ENCODE peak calls at places on chromosomes 1 and 21, in nine cellular contexts. S is CD4-positive, alpha-beta memory T cell; C is Caco-2; N is MG63; Y is K562; Q is cardiac fibroblast; A is CD4-positive, CD25-positive, alpha-beta regulatory T cell; M is small intestine; U is CD8-positive, alpha-beta T cell. J is an unnamed sample.
A peak's percentile ranks its signal among the peaks of the same experiment; 100 is the strongest.

GRCh38 chr1:226939439-226940028 is 560 bp upstream of the COQ8A start:
- DNase-seq in S (no peak), C (no peak), N (peak; percentile 70), Y (peak; percentile 69), Q (no peak), A (no peak), M (no peak), U (peak; percentile 71), J (peak; percentile 16)

GRCh38 chr1:147504801-147505303 is 36.4 kb upstream of the BCL9 start:
- DNase-seq in S (no peak), C (peak; percentile 56), N (peak; percentile 91), Y (peak; percentile 50), Q (peak; percentile 21), A (no peak), M (no peak), U (no peak), J (peak; percentile 74)

GRCh38 chr1:112251766-112252506 is 144.1 kb upstream of the CTTNBP2NL start:
- DNase-seq in S (no peak), C (no peak), N (peak; percentile 91), Y (no peak), Q (peak; percentile 74), A (no peak), M (no peak), U (no peak), J (no peak)

GRCh38 chr1:40575336-40575735 is 43.9 kb downstream of the ZNF684 start:
- DNase-seq in S (no peak), C (no peak), N (peak; percentile 34), Y (no peak), Q (no peak), A (no peak), M (no peak), U (no peak), J (no peak)

GRCh38 chr1:163195728-163196448 is 6.8 kb downstream of the RGS5 start:
- DNase-seq in S (no peak), C (peak; percentile 36), N (no peak), Y (no peak), Q (peak; percentile 70), A (no peak), M (peak; percentile 43), U (no peak), J (no peak)

GRCh38 chr1:19650416-19651140 is 6.5 kb downstream of the NBL1 start:
- DNase-seq in S (no peak), C (no peak), N (no peak), Y (peak; percentile 49), Q (peak; percentile 35), A (no peak), M (no peak), U (no peak), J (no peak)

GRCh38 chr1:70319750-70320149 is 34.8 kb downstream of the ANKRD13C start:
- DNase-seq in S (no peak), C (no peak), N (no peak), Y (no peak), Q (peak; percentile 8), A (no peak), M (no peak), U (no peak), J (no peak)

GRCh38 chr1:111660204-111661150 is 40.9 kb downstream of the RAP1A start:
- DNase-seq in S (no peak), C (no peak), N (peak; percentile 25), Y (peak; percentile 69), Q (peak; percentile 52), A (peak; percentile 54), M (peak; percentile 63), U (no peak), J (no peak)

GRCh38 chr1:94863297-94863911 is 43.2 kb downstream of the SLC44A3 start:
- DNase-seq in S (no peak), C (no peak), N (peak; percentile 9), Y (no peak), Q (peak; percentile 92), A (no peak), M (no peak), U (no peak), J (no peak)

GRCh38 chr1:84402060-84402459 is 3.8 kb downstream of the DNASE2B start:
- DNase-seq in S (no peak), C (no peak), N (peak; percentile 22), Y (no peak), Q (no peak), A (no peak), M (no peak), U (no peak), J (no peak)

GRCh38 chr21:34204021-34204420 is 130.6 kb downstream of the MRPS6 start:
- DNase-seq in S (no peak), C (no peak), N (no peak), Y (no peak), Q (no peak), A (no peak), M (peak; percentile 32), U (no peak), J (no peak)

GRCh38 chr1:222769968-222770620 is 33.1 kb downstream of the FAM177B start:
- DNase-seq in S (no peak), C (no peak), N (peak; percentile 64), Y (no peak), Q (peak; percentile 31), A (no peak), M (no peak), U (no peak), J (no peak)

GRCh38 chr1:41534181-41535076 is 49.9 kb upstream of the EDN2 start:
- DNase-seq in S (no peak), C (no peak), N (no peak), Y (no peak), Q (no peak), A (no peak), M (no peak), U (no peak), J (no peak)

GRCh38 chr1:224873645-224874369 is 55.7 kb upstream of the DNAH14 start:
- DNase-seq in S (no peak), C (no peak), N (no peak), Y (no peak), Q (peak; percentile 54), A (no peak), M (peak; percentile 49), U (no peak), J (no peak)

GRCh38 chr1:226128487-226129075 is 58.0 kb downstream of the ACBD3 start:
- DNase-seq in S (no peak), C (peak; percentile 78), N (no peak), Y (no peak), Q (peak; percentile 68), A (no peak), M (no peak), U (no peak), J (no peak)

GRCh38 chr1:100734716-100735115 is 15.2 kb downstream of the VCAM1 start:
- DNase-seq in S (no peak), C (no peak), N (no peak), Y (no peak), Q (peak; percentile 81), A (no peak), M (no peak), U (no peak), J (no peak)

GRCh38 chr1:100736766-100737165 is 17.2 kb downstream of the VCAM1 start:
- DNase-seq in S (no peak), C (no peak), N (no peak), Y (no peak), Q (peak; percentile 56), A (no peak), M (no peak), U (no peak), J (no peak)

GRCh38 chr1:100735244-100735643 is 15.7 kb downstream of the VCAM1 start:
- DNase-seq in S (no peak), C (no peak), N (no peak), Y (no peak), Q (no peak), A (no peak), M (no peak), U (no peak), J (no peak)

GRCh38 chr1:100731758-100732157 is 12.2 kb downstream of the VCAM1 start:
- DNase-seq in S (no peak), C (no peak), N (no peak), Y (no peak), Q (no peak), A (no peak), M (no peak), U (no peak), J (no peak)

DNA sequence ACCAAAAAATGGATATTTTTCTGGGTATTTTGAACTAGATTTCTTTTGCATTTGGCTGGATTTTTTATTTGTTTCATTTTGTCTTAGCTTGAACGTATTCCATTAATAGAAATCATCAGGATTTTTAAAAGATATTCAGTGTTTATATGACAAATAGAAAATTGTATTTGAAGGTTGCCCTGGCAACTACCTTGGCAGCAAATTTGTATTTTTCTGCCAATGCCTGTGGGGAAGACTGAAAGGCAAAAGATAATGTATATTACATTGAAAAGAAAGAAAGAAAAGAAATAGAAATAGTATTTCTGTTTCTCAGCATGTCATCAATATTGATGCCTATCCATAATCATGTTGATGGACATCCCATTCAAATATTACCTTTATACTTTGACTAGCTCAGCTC is 16.8 kb downstream of the VCAM1 start:
- DNase-seq in S (no peak), C (no peak), N (peak; percentile 58), Y (no peak), Q (peak; percentile 85), A (no peak), M (no peak), U (no peak), J (no peak)
- H3K4me3 ChIP-seq in S (no peak overlapping the region), C (no peak overlapping the region), N (no peak overlapping the region), Y (no peak overlapping the region), Q (no peak overlapping the region), A (no peak overlapping the region), M (no peak overlapping the region), U (no peak overlapping the region), J (no peak overlapping the region)

DNA sequence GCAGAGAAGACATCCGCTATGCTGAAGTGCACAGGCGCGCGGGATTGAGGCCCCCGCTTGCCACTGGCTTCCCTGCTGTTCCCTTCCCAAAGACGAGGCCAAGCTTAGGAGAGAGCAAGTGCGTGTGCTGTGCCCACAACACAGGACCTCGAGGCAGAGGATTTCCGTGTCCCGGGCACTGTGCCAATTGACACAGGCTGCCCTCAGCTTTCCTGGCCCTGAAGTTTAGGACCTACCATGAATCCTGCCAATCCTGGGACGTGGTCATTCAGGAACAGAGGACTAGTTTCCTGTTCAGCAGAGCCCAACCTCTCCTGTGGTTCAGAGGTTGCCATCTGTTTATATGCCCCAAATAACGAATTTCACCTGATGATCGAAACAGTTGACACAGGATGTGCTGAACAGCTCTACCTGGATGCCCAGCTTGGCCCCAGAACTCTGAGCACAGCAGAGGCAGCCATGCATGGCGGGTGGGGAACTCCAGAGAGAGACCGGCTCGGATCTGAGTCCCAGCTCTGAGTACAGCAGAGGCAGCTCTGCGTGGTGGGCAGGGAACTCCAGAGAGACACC is 22.0 kb downstream of the SLC37A1 start:
- DNase-seq in S (no peak), C (no peak), N (no peak), Y (no peak), Q (no peak), A (no peak), M (peak; percentile 63), U (no peak), J (no peak)
- H3K4me3 ChIP-seq in S (no peak overlapping the region), C (no peak overlapping the region), N (no peak overlapping the region), Y (no peak overlapping the region), Q (no peak overlapping the region), A (no peak overlapping the region), M (no peak overlapping the region), U (no peak overlapping the region), J (no peak overlapping the region)

GRCh38 chr1:155166373-155167165 is 6.5 kb downstream of the KRTCAP2 start:
- DNase-seq in S (no peak), C (no peak), N (no peak), Y (peak; percentile 2), Q (peak; percentile 56), A (no peak), M (no peak), U (no peak), J (no peak)
- H3K4me3 ChIP-seq in S (no peak overlapping the region), C (no peak overlapping the region), N (no peak overlapping the region), Y (no peak overlapping the region), Q (no peak overlapping the region), A (no peak overlapping the region), M (no peak overlapping the region), U (no peak overlapping the region), J (peak overlapping the region; percentile 11)

GRCh38 chr1:78649628-78650027 is at the start of gene IFI44:
- DNase-seq in S (peak; percentile 77), C (no peak), N (peak; percentile 82), Y (no peak), Q (peak; percentile 92), A (peak; percentile 80), M (peak; percentile 92), U (peak; percentile 72), J (no peak)
- H3K4me3 ChIP-seq in S (peak within 1 kb of the TSS; percentile 68), C (no peak within 1 kb of the TSS), N (peak within 1 kb of the TSS; percentile 54), Y (no peak within 1 kb of the TSS), Q (no peak within 1 kb of the TSS), A (peak within 1 kb of the TSS; percentile 92), M (peak within 1 kb of the TSS; percentile 22), U (peak within 1 kb of the TSS; percentile 52), J (no peak within 1 kb of the TSS)

J was measured in iPS DF 6.9.